ENCODE peak calls at places on chromosomes 16 and 17, in nine cellular contexts. R is BJ; Y is stimulated activated CD4-positive, alpha-beta T cell treated with anti-CD3 and anti-CD28 coated beads, Interleukin-4, amount 100 ng/mL, for 48 hours; H is GM23338; C is T47D; I is non-pigmented ciliary epithelial cell; X is kidney glomerular epithelial cell; J is Kasumi-1; Q is hypothalamus. U is an unnamed sample.

GRCh38 chr16:52552643-52553042 is 5.7 kb upstream of the TOX3 start:
- DNase-seq in Y (no peak), X (peak), J (no peak), Q (no peak), C (no peak), I (no peak), R (no peak), H (no peak), U (no peak)

GRCh38 chr17:74424658-74425057 is 7.2 kb upstream of the GPRC5C start:
- DNase-seq in X (no peak), C (no peak), I (no peak), Y (no peak), H (no peak), Q (no peak), J (no peak), R (no peak), U (no peak)

GRCh38 chr16:46690281-46691178 is 1.1 kb downstream of the ORC6 start:
- DNase-seq in J (no peak), I (no peak), Y (no peak), Q (no peak), R (no peak), X (no peak), C (no peak), H (no peak), U (no peak)

GRCh38 chr17:52790359-52790955 is 631.9 kb upstream of the CA10 start:
- DNase-seq in J (no peak), I (no peak), R (no peak), C (no peak), Q (no peak), H (no peak), Y (no peak), X (no peak), U (no peak)

GRCh38 chr16:28212532-28212873 is 738 bp upstream of the XPO6 start:
- DNase-seq in C (no peak), H (no peak), X (no peak), J (no peak), I (no peak), Y (no peak), Q (no peak), R (no peak), U (no peak)

GRCh38 chr16:22685162-22685830 is 128.7 kb upstream of the HS3ST2 start:
- DNase-seq in H (no peak), C (no peak), X (no peak), J (no peak), Y (no peak), I (no peak), R (no peak), Q (no peak), U (no peak)

GRCh38 chr17:18027280-18027679 is 11.7 kb downstream of the ATPAF2 start:
- DNase-seq in J (no peak), C (no peak), Q (no peak), H (no peak), Y (no peak), R (no peak), I (no peak), X (no peak), U (no peak)

GRCh38 chr17:79556263-79556662 is 54.6 kb downstream of the RBFOX3 start:
- DNase-seq in H (no peak), R (no peak), Q (no peak), Y (no peak), C (no peak), I (no peak), X (no peak), J (no peak), U (no peak)

GRCh38 chr17:40526668-40527067 is 25.2 kb upstream of the TNS4 start:
- DNase-seq in I (no peak), Q (no peak), Y (no peak), X (no peak), H (no peak), R (no peak), C (no peak), J (no peak), U (no peak)

GRCh38 chr16:19291459-19291858 is 5.9 kb downstream of the CLEC19A start:
- DNase-seq in Y (no peak), Q (peak), J (no peak), R (no peak), H (peak), I (no peak), C (no peak), X (no peak), U (no peak)

GRCh38 chr17:47725446-47726109 is 7.5 kb upstream of the TBX21 start:
- DNase-seq in C (no peak), R (no peak), H (no peak), Y (no peak), Q (no peak), I (no peak), J (no peak), X (no peak), U (no peak)

GRCh38 chr16:969508-970378 is 1.0 kb downstream of the LMF1 start:
- DNase-seq in Y (no peak), Q (no peak), X (no peak), I (no peak), H (peak), J (peak), C (no peak), R (no peak), U (no peak)

GRCh38 chr17:2967515-2967914 is 95.9 kb downstream of the OR1D5 start:
- DNase-seq in Q (no peak), J (no peak), X (no peak), Y (no peak), R (no peak), C (no peak), H (no peak), I (no peak), U (no peak)

GRCh38 chr16:20879175-20880053 is 20.7 kb downstream of the DCUN1D3 start:
- DNase-seq in C (no peak), I (no peak), Q (no peak), R (no peak), H (no peak), Y (no peak), X (peak), J (no peak), U (no peak)

GRCh38 chr17:75249564-75249963 is 11.8 kb downstream of the GGA3 start:
- DNase-seq in R (no peak), J (no peak), X (no peak), I (no peak), H (no peak), C (no peak), Y (no peak), Q (no peak), U (no peak)

GRCh38 chr16:11372073-11372923 is 27.0 kb downstream of the RMI2 start:
- DNase-seq in Q (no peak), X (no peak), C (no peak), J (no peak), Y (no peak), H (no peak), I (no peak), R (no peak), U (no peak)

GRCh38 chr17:5499790-5500189 is 13.4 kb downstream of the MIS12 start:
- DNase-seq in Q (no peak), H (peak), J (no peak), R (no peak), Y (no peak), C (no peak), I (no peak), X (no peak), U (no peak)

GRCh38 chr17:30336369-30337171 is 2.7 kb upstream of the TMIGD1 start:
- DNase-seq in I (no peak), C (no peak), Y (peak), R (no peak), H (peak), Q (no peak), X (peak), J (peak), U (no peak)

GRCh38 chr16:84643677-84644076 is 4.6 kb upstream of the KLHL36 start:
- DNase-seq in X (no peak), Q (no peak), C (no peak), J (no peak), H (no peak), Y (no peak), I (no peak), R (no peak), U (no peak)

GRCh38 chr17:10120749-10121148 is 77.7 kb downstream of the GAS7 start:
- DNase-seq in I (no peak), R (no peak), C (no peak), H (no peak), Q (no peak), X (no peak), J (peak), Y (no peak), U (no peak)

GRCh38 chr16:11636172-11636721 is 32.0 kb upstream of the SNN start:
- DNase-seq in Y (no peak), R (no peak), C (no peak), J (no peak), I (no peak), Q (no peak), H (peak), X (no peak), U (no peak)

GRCh38 chr17:57924677-57925076 is 30.5 kb downstream of the CUEDC1 start:
- DNase-seq in X (peak), I (no peak), R (no peak), H (no peak), Y (no peak), C (no peak), J (no peak), Q (no peak), U (no peak)

GRCh38 chr16:77171750-77172635 is 19.0 kb upstream of the MON1B start:
- DNase-seq in H (peak), Y (no peak), R (no peak), I (no peak), Q (peak), J (peak), X (peak), C (peak), U (no peak)

GRCh38 chr17:19361975-19362292 is 589 bp downstream of the B9D1 start:
- DNase-seq in R (no peak), J (no peak), I (no peak), H (no peak), C (no peak), Y (no peak), Q (no peak), X (no peak), U (no peak)

GRCh38 chr16:80993293-80993691 is 13.4 kb downstream of the CMC2 start:
- DNase-seq in C (peak), R (peak), H (no peak), I (peak), Y (no peak), Q (no peak), J (no peak), X (peak), U (peak)

GRCh38 chr17:57102122-57102521 is 17.1 kb downstream of the AKAP1 start:
- DNase-seq in I (no peak), Q (no peak), J (peak), Y (no peak), X (no peak), H (no peak), C (no peak), R (no peak), U (no peak)

GRCh38 chr16:69176033-69176780 is 10.8 kb upstream of the SNTB2 start:
- DNase-seq in C (no peak), Y (no peak), I (no peak), X (no peak), Q (no peak), J (no peak), R (peak), H (no peak), U (peak)

GRCh38 chr17:12395733-12396354 is 269.8 kb upstream of the MYOCD start:
- DNase-seq in X (no peak), Q (no peak), H (peak), J (no peak), Y (peak), C (no peak), R (no peak), I (no peak), U (no peak)

GRCh38 chr16:88611220-88611821 is 27.1 kb upstream of the IL17C start:
- DNase-seq in I (no peak), Q (no peak), Y (no peak), H (peak), J (no peak), C (no peak), R (no peak), X (no peak), U (no peak)

GRCh38 chr17:76196675-76197074 is 43.6 kb downstream of the RNF157 start:
- DNase-seq in Q (no peak), C (no peak), H (no peak), R (no peak), Y (no peak), J (no peak), I (no peak), X (no peak), U (no peak)

GRCh38 chr17:50583636-50584035 is 23.1 kb downstream of the CACNA1G start:
- DNase-seq in X (no peak), I (no peak), Q (no peak), H (peak), C (no peak), J (no peak), R (no peak), Y (no peak), U (no peak)

GRCh38 chr17:21292867-21293845 is 8.6 kb downstream of the MAP2K3 start:
- DNase-seq in Y (no peak), X (no peak), H (no peak), J (no peak), R (no peak), Q (no peak), C (no peak), I (no peak), U (no peak)

GRCh38 chr17:32518856-32519768 is 32.3 kb downstream of the CDK5R1 start:
- DNase-seq in Y (no peak), C (peak), H (peak), R (peak), Q (no peak), X (no peak), J (no peak), I (no peak), U (no peak)